ENCODE peak calls at places on chromosomes 4 and X, in eight cellular contexts. One of them, this sample, is unnamed.

GRCh38 chrX:52140020-52140419 is 44.7 kb upstream of the MAGED4 start:
- DNase-seq in K562: no peak
- DNase-seq in stomach: no peak
- DNase-seq in ovary: no peak
- DNase-seq in transverse colon: no peak
- DNase-seq in A549: no peak
- DNase-seq in sigmoid colon: no peak
- DNase-seq in HepG2: no peak
- DNase-seq in this sample: no peak

GRCh38 chr4:2837904-2838496 is 5.6 kb upstream of the ADD1 start:
- DNase-seq in K562: no peak
- DNase-seq in stomach: peak; percentile 37
- DNase-seq in ovary: peak; percentile 33
- DNase-seq in transverse colon: peak; percentile 53
- DNase-seq in A549: no peak
- DNase-seq in sigmoid colon: peak; percentile 76
- DNase-seq in HepG2: no peak
- DNase-seq in this sample: no peak

GRCh38 chr4:182507808-182508207 is 264.6 kb downstream of the TENM3 start:
- DNase-seq in K562: no peak
- DNase-seq in stomach: no peak
- DNase-seq in ovary: no peak
- DNase-seq in transverse colon: no peak
- DNase-seq in A549: no peak
- DNase-seq in sigmoid colon: no peak
- DNase-seq in HepG2: no peak
- DNase-seq in this sample: no peak

GRCh38 chr4:90025248-90025647 is 101.9 kb upstream of the CCSER1 start:
- DNase-seq in K562: no peak
- DNase-seq in stomach: no peak
- DNase-seq in ovary: no peak
- DNase-seq in transverse colon: no peak
- DNase-seq in A549: no peak
- DNase-seq in sigmoid colon: no peak
- DNase-seq in HepG2: no peak
- DNase-seq in this sample: no peak

GRCh38 chr4:25861951-25862410 is 807 bp downstream of the SEL1L3 start:
- DNase-seq in K562: no peak
- DNase-seq in stomach: no peak
- DNase-seq in ovary: peak; percentile 28
- DNase-seq in transverse colon: peak; percentile 27
- DNase-seq in A549: peak; percentile 16
- DNase-seq in sigmoid colon: no peak
- DNase-seq in HepG2: no peak
- DNase-seq in this sample: no peak

GRCh38 chrX:153873282-153874090 is 12.5 kb downstream of the L1CAM start:
- DNase-seq in K562: no peak
- DNase-seq in stomach: no peak
- DNase-seq in ovary: no peak
- DNase-seq in transverse colon: no peak
- DNase-seq in A549: no peak
- DNase-seq in sigmoid colon: no peak
- DNase-seq in HepG2: no peak
- DNase-seq in this sample: no peak

GRCh38 chr4:166039822-166040221 is 166.8 kb downstream of the TLL1 start:
- DNase-seq in K562: no peak
- DNase-seq in stomach: no peak
- DNase-seq in ovary: no peak
- DNase-seq in transverse colon: no peak
- DNase-seq in A549: no peak
- DNase-seq in sigmoid colon: no peak
- DNase-seq in HepG2: no peak
- DNase-seq in this sample: no peak

GRCh38 chr4:4680243-4680642 is 138.4 kb upstream of the STX18 start:
- DNase-seq in K562: no peak
- DNase-seq in stomach: no peak
- DNase-seq in ovary: no peak
- DNase-seq in transverse colon: no peak
- DNase-seq in A549: no peak
- DNase-seq in sigmoid colon: no peak
- DNase-seq in HepG2: no peak
- DNase-seq in this sample: no peak

GRCh38 chr4:159171287-159171686 is 68.4 kb downstream of the RAPGEF2 start:
- DNase-seq in K562: no peak
- DNase-seq in stomach: no peak
- DNase-seq in ovary: no peak
- DNase-seq in transverse colon: no peak
- DNase-seq in A549: no peak
- DNase-seq in sigmoid colon: no peak
- DNase-seq in HepG2: no peak
- DNase-seq in this sample: no peak

GRCh38 chr4:15149234-15149841 is 147.1 kb downstream of the CPEB2 start:
- DNase-seq in K562: peak; percentile 14
- DNase-seq in stomach: no peak
- DNase-seq in ovary: no peak
- DNase-seq in transverse colon: no peak
- DNase-seq in A549: no peak
- DNase-seq in sigmoid colon: no peak
- DNase-seq in HepG2: no peak
- DNase-seq in this sample: no peak

GRCh38 chr4:23700197-23700596 is 189.7 kb downstream of the PPARGC1A start:
- DNase-seq in K562: no peak
- DNase-seq in stomach: no peak
- DNase-seq in ovary: no peak
- DNase-seq in transverse colon: no peak
- DNase-seq in A549: no peak
- DNase-seq in sigmoid colon: no peak
- DNase-seq in HepG2: no peak
- DNase-seq in this sample: no peak

GRCh38 chr4:23697722-23698121 is 192.1 kb downstream of the PPARGC1A start:
- DNase-seq in K562: no peak
- DNase-seq in stomach: no peak
- DNase-seq in ovary: no peak
- DNase-seq in transverse colon: no peak
- DNase-seq in A549: no peak
- DNase-seq in sigmoid colon: no peak
- DNase-seq in HepG2: no peak
- DNase-seq in this sample: no peak

GRCh38 chr4:23697001-23697528 is 192.8 kb downstream of the PPARGC1A start:
- DNase-seq in K562: no peak
- DNase-seq in stomach: no peak
- DNase-seq in ovary: no peak
- DNase-seq in transverse colon: no peak
- DNase-seq in A549: no peak
- DNase-seq in sigmoid colon: no peak
- DNase-seq in HepG2: no peak
- DNase-seq in this sample: no peak
- H3K27ac ChIP-seq in K562: no peak overlapping the region
- H3K27ac ChIP-seq in stomach: no peak overlapping the region
- H3K27ac ChIP-seq in ovary: no peak overlapping the region
- H3K27ac ChIP-seq in transverse colon: no peak overlapping the region
- H3K27ac ChIP-seq in A549: no peak overlapping the region
- H3K27ac ChIP-seq in sigmoid colon: no peak overlapping the region
- H3K27ac ChIP-seq in HepG2: no peak overlapping the region
- H3K27ac ChIP-seq in this sample: no peak overlapping the region

GRCh38 chrX:115909017-115909416 is 261.5 kb upstream of the AGTR2 start:
- DNase-seq in K562: no peak
- DNase-seq in stomach: no peak
- DNase-seq in ovary: no peak
- DNase-seq in transverse colon: no peak
- DNase-seq in A549: no peak
- DNase-seq in sigmoid colon: no peak
- DNase-seq in HepG2: no peak
- DNase-seq in this sample: no peak

GRCh38 chrX:115906881-115907280 is 263.7 kb upstream of the AGTR2 start:
- DNase-seq in K562: no peak
- DNase-seq in stomach: no peak
- DNase-seq in ovary: no peak
- DNase-seq in transverse colon: no peak
- DNase-seq in A549: no peak
- DNase-seq in sigmoid colon: no peak
- DNase-seq in HepG2: no peak
- DNase-seq in this sample: no peak

GRCh38 chrX:115913575-115913974 is 257.0 kb upstream of the AGTR2 start:
- DNase-seq in K562: no peak
- DNase-seq in stomach: no peak
- DNase-seq in ovary: no peak
- DNase-seq in transverse colon: no peak
- DNase-seq in A549: no peak
- DNase-seq in sigmoid colon: no peak
- DNase-seq in HepG2: no peak
- DNase-seq in this sample: no peak

GRCh38 chrX:115911967-115912366 is 258.6 kb upstream of the AGTR2 start:
- DNase-seq in K562: no peak
- DNase-seq in stomach: no peak
- DNase-seq in ovary: no peak
- DNase-seq in transverse colon: no peak
- DNase-seq in A549: no peak
- DNase-seq in sigmoid colon: no peak
- DNase-seq in HepG2: no peak
- DNase-seq in this sample: no peak

GRCh38 chrX:115912372-115912897 is 258.1 kb upstream of the AGTR2 start:
- DNase-seq in K562: no peak
- DNase-seq in stomach: no peak
- DNase-seq in ovary: no peak
- DNase-seq in transverse colon: peak; percentile 24
- DNase-seq in A549: no peak
- DNase-seq in sigmoid colon: no peak
- DNase-seq in HepG2: no peak
- DNase-seq in this sample: no peak
- TF ChIP-seq CTCF in K562: peak; percentile 30
- TF ChIP-seq CTCF in stomach: no peak
- TF ChIP-seq CTCF in ovary: no peak
- TF ChIP-seq CTCF in transverse colon: no peak
- TF ChIP-seq CTCF in A549: no peak
- TF ChIP-seq CTCF in sigmoid colon: no peak
- TF ChIP-seq CTCF in HepG2: peak; percentile 50
- TF ChIP-seq CTCF in this sample: no peak

DNA sequence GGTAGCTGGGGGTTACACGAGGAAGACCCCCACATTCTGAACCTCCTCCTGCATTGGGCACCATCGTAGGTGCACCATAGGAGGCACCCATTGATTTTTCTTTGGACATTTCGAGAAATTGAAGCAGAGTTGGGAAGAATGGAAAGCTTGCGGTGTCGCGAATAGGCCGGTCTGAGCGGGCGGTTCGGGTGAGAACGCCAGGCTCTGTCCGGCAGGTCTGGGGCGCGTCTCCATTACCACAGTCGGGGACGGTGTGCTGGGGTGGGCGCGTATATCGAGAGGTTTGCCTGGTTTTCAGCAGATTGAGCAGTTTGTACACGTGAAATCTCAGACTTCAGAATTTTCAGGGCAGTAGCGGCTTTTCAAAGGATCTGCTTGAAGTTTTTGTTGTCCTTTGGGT is 560 bp downstream of the PASD1 start:
- DNase-seq in K562: no peak
- DNase-seq in stomach: no peak
- DNase-seq in ovary: no peak
- DNase-seq in transverse colon: no peak
- DNase-seq in A549: no peak
- DNase-seq in sigmoid colon: no peak
- DNase-seq in HepG2: no peak
- DNase-seq in this sample: no peak
- TF ChIP-seq EP300 in K562: no peak
- TF ChIP-seq EP300 in stomach: no peak
- TF ChIP-seq EP300 in ovary: no peak
- TF ChIP-seq EP300 in transverse colon: no peak
- TF ChIP-seq EP300 in A549: no peak
- TF ChIP-seq EP300 in sigmoid colon: no peak
- TF ChIP-seq EP300 in HepG2: no peak
- TF ChIP-seq EP300 in this sample: no peak

GRCh38 chr4:153530284-153530995 is 64.3 kb downstream of the TMEM131L start:
- DNase-seq in K562: no peak
- DNase-seq in stomach: no peak
- DNase-seq in ovary: no peak
- DNase-seq in transverse colon: no peak
- DNase-seq in A549: no peak
- DNase-seq in sigmoid colon: no peak
- DNase-seq in HepG2: no peak
- DNase-seq in this sample: no peak
- H3K27ac ChIP-seq in K562: no peak overlapping the region
- H3K27ac ChIP-seq in stomach: peak overlapping the region; percentile 17
- H3K27ac ChIP-seq in ovary: no peak overlapping the region
- H3K27ac ChIP-seq in transverse colon: no peak overlapping the region
- H3K27ac ChIP-seq in A549: no peak overlapping the region
- H3K27ac ChIP-seq in sigmoid colon: no peak overlapping the region
- H3K27ac ChIP-seq in HepG2: no peak overlapping the region
- H3K27ac ChIP-seq in this sample: no peak overlapping the region

GRCh38 chrX:107715331-107716044 is 60.1 kb downstream of the TSC22D3 start:
- DNase-seq in K562: no peak
- DNase-seq in stomach: no peak
- DNase-seq in ovary: no peak
- DNase-seq in transverse colon: peak; percentile 11
- DNase-seq in A549: no peak
- DNase-seq in sigmoid colon: no peak
- DNase-seq in HepG2: no peak
- DNase-seq in this sample: no peak

GRCh38 chrX:107713205-107714195 is 62.1 kb downstream of the TSC22D3 start:
- DNase-seq in K562: no peak
- DNase-seq in stomach: no peak
- DNase-seq in ovary: no peak
- DNase-seq in transverse colon: peak; percentile 19
- DNase-seq in A549: no peak
- DNase-seq in sigmoid colon: peak; percentile 69
- DNase-seq in HepG2: no peak
- DNase-seq in this sample: no peak

GRCh38 chrX:107712231-107713204 is 63.1 kb downstream of the TSC22D3 start:
- DNase-seq in K562: no peak
- DNase-seq in stomach: no peak
- DNase-seq in ovary: no peak
- DNase-seq in transverse colon: peak; percentile 47
- DNase-seq in A549: no peak
- DNase-seq in sigmoid colon: peak; percentile 76
- DNase-seq in HepG2: no peak
- DNase-seq in this sample: peak; percentile 76

GRCh38 chrX:107716045-107716684 is 59.4 kb downstream of the TSC22D3 start:
- DNase-seq in K562: no peak
- DNase-seq in stomach: no peak
- DNase-seq in ovary: no peak
- DNase-seq in transverse colon: peak; percentile 28
- DNase-seq in A549: peak; percentile 30
- DNase-seq in sigmoid colon: no peak
- DNase-seq in HepG2: no peak
- DNase-seq in this sample: no peak

GRCh38 chrX:107714196-107714811 is 61.3 kb downstream of the TSC22D3 start:
- DNase-seq in K562: no peak
- DNase-seq in stomach: no peak
- DNase-seq in ovary: no peak
- DNase-seq in transverse colon: peak; percentile 16
- DNase-seq in A549: no peak
- DNase-seq in sigmoid colon: no peak
- DNase-seq in HepG2: no peak
- DNase-seq in this sample: no peak
- TF ChIP-seq CTCF in K562: no peak
- TF ChIP-seq CTCF in stomach: no peak
- TF ChIP-seq CTCF in ovary: no peak
- TF ChIP-seq CTCF in transverse colon: no peak
- TF ChIP-seq CTCF in A549: no peak
- TF ChIP-seq CTCF in sigmoid colon: no peak
- TF ChIP-seq CTCF in HepG2: no peak
- TF ChIP-seq CTCF in this sample: peak; percentile 46

GRCh38 chr4:17544205-17544604 is 29.2 kb downstream of the CLRN2 start:
- DNase-seq in K562: no peak
- DNase-seq in stomach: no peak
- DNase-seq in ovary: no peak
- DNase-seq in transverse colon: peak; percentile 17
- DNase-seq in A549: no peak
- DNase-seq in sigmoid colon: no peak
- DNase-seq in HepG2: peak; percentile 98
- DNase-seq in this sample: no peak
- TF ChIP-seq EP300 in K562: no peak
- TF ChIP-seq EP300 in stomach: no peak
- TF ChIP-seq EP300 in ovary: no peak
- TF ChIP-seq EP300 in transverse colon: no peak
- TF ChIP-seq EP300 in A549: no peak
- TF ChIP-seq EP300 in sigmoid colon: no peak
- TF ChIP-seq EP300 in HepG2: peak; percentile 93
- TF ChIP-seq EP300 in this sample: no peak

This sample was measured in tibial nerve.